ENCODE peak calls at places on chromosomes 4 and X, in seven cellular contexts. P, B, I, Y, E, R and T are unnamed samples.

GRCh38 chr4:3449047-3449573 is 7.3 kb downstream of the HGFAC start:
- DNase-seq in P (no peak), B (no peak), I (no peak), Y (no peak), E (no peak), R (no peak), T (no peak)

GRCh38 chrX:12657433-12657832 is 133.8 kb upstream of the PRPS2 start:
- DNase-seq in P (no peak), B (no peak), I (no peak), Y (no peak), E (no peak), R (no peak), T (no peak)

GRCh38 chr4:7985072-7985471 is 45.4 kb upstream of the AFAP1 start:
- DNase-seq in P (no peak), B (no peak), I (no peak), Y (no peak), E (no peak), R (no peak), T (no peak)

GRCh38 chr4:102390438-102390837 is 45.2 kb upstream of the SLC39A8 start:
- DNase-seq in P (no peak), B (no peak), I (no peak), Y (no peak), E (no peak), R (no peak), T (no peak)

GRCh38 chrX:25277574-25277973 is 261.8 kb upstream of the ARX start:
- DNase-seq in P (no peak), B (no peak), I (no peak), Y (no peak), E (no peak), R (no peak), T (no peak)

GRCh38 chr4:104751468-104751867 is 256.8 kb upstream of the CXXC4 start:
- DNase-seq in P (no peak), B (no peak), I (no peak), Y (no peak), E (no peak), R (no peak), T (no peak)

GRCh38 chrX:54043696-54044125 is 562 bp downstream of the PHF8 start:
- DNase-seq in P (peak; percentile 19), B (peak; percentile 36), I (peak; percentile 21), Y (no peak), E (peak; percentile 27), R (peak; percentile 17), T (peak; percentile 33)

GRCh38 chr4:27084685-27085356 is 224.2 kb downstream of the STIM2 start:
- DNase-seq in P (no peak), B (no peak), I (peak; percentile 15), Y (peak; percentile 14), E (peak; percentile 12), R (no peak), T (peak; percentile 63)

GRCh38 chr4:7757501-7758443 is 181.9 kb downstream of the AFAP1 start:
- DNase-seq in P (no peak), B (no peak), I (no peak), Y (no peak), E (no peak), R (no peak), T (no peak)

GRCh38 chr4:39458505-39459300 is at the start of the genes LIAS and RPL9:
- DNase-seq in P (peak; percentile 92), B (peak; percentile 95), I (peak; percentile 89), Y (peak; percentile 86), E (peak; percentile 89), R (peak; percentile 94), T (peak; percentile 93)

GRCh38 chr4:145679991-145680455 is at the start of gene C4orf51:
- DNase-seq in P (no peak), B (no peak), I (no peak), Y (no peak), E (no peak), R (no peak), T (no peak)

GRCh38 chr4:165326831-165327210 is 648 bp upstream of the MSMO1 start:
- DNase-seq in P (no peak), B (peak; percentile 21), I (no peak), Y (no peak), E (no peak), R (no peak), T (peak; percentile 30)

GRCh38 chrX:106035064-106035463 is 3.5 kb downstream of the SERPINA7 start:
- DNase-seq in P (no peak), B (no peak), I (no peak), Y (no peak), E (no peak), R (no peak), T (no peak)

GRCh38 chr4:126395661-126396060 is 1080.9 kb downstream of the FAT4 start:
- DNase-seq in P (no peak), B (no peak), I (no peak), Y (no peak), E (no peak), R (no peak), T (no peak)

GRCh38 chr4:17173300-17173699 is 274.9 kb upstream of the LDB2 start:
- DNase-seq in P (no peak), B (no peak), I (no peak), Y (no peak), E (no peak), R (no peak), T (no peak)

GRCh38 chr4:7186516-7187296 is 5.6 kb upstream of the SORCS2 start:
- DNase-seq in P (no peak), B (no peak), I (no peak), Y (no peak), E (no peak), R (no peak), T (no peak)

GRCh38 chrX:64571011-64571410 is 175.8 kb upstream of the MTMR8 start:
- DNase-seq in P (no peak), B (no peak), I (no peak), Y (no peak), E (no peak), R (no peak), T (no peak)

GRCh38 chr4:121951570-121952110 is at the start of gene TRPC3:
- DNase-seq in P (peak; percentile 8), B (peak; percentile 15), I (peak; percentile 22), Y (no peak), E (no peak), R (peak; percentile 12), T (peak; percentile 45)

GRCh38 chrX:40154229-40154852 is 56.6 kb upstream of the BCOR start:
- DNase-seq in P (no peak), B (no peak), I (no peak), Y (no peak), E (no peak), R (no peak), T (peak; percentile 45)

GRCh38 chrX:42720209-42720608 is 57.8 kb downstream of the PPP1R2C start:
- DNase-seq in P (no peak), B (no peak), I (no peak), Y (no peak), E (no peak), R (no peak), T (no peak)

GRCh38 chr4:109079731-109080130 is 222.7 kb downstream of the COL25A1 start:
- DNase-seq in P (no peak), B (no peak), I (no peak), Y (no peak), E (no peak), R (no peak), T (no peak)

GRCh38 chr4:67879486-67879885 is 4.3 kb downstream of the TMPRSS11D start:
- DNase-seq in P (no peak), B (no peak), I (no peak), Y (no peak), E (no peak), R (no peak), T (no peak)